ENCODE peak calls at places on chromosomes 13 and 19, in nine cellular contexts. R is LHCN-M2, M is fibroblast of the conjunctiva, V is kidney glomerular epithelial cell, K is NCI-H146, I is astrocyte, D is head of caudate nucleus, X is thyroid gland, B is fibroblast of gingiva. J is an unnamed sample.

GRCh38 chr19:38711726-38712153 is 32.5 kb downstream of the CAPN12 start:
- DNase-seq in R (peak; percentile 97), D (no peak), V (peak; percentile 38), K (no peak), M (peak; percentile 67), B (peak; percentile 89), X (peak; percentile 91), I (peak; percentile 91), J (peak; percentile 79)

GRCh38 chr13:50686547-50686946 is 156.9 kb downstream of the DLEU7 start:
- DNase-seq in R (no peak), X (no peak), D (no peak), V (no peak), B (no peak), I (no peak), K (no peak), M (no peak), J (no peak)

GRCh38 chr13:20565120-20565736 is 1.7 kb upstream of the IFT88 start:
- DNase-seq in V (no peak), B (no peak), K (no peak), D (no peak), R (no peak), X (no peak), M (no peak), I (no peak), J (no peak)

GRCh38 chr13:39600766-39601165 is 2.2 kb downstream of the LHFPL6 start:
- DNase-seq in X (no peak), R (peak; percentile 17), M (no peak), V (no peak), K (peak; percentile 47), B (no peak), D (peak; percentile 49), I (no peak), J (peak; percentile 40)

GRCh38 chr19:17328517-17329060 is 6.1 kb downstream of the ANO8 start:
- DNase-seq in K (peak; percentile 52), B (no peak), D (no peak), R (no peak), M (no peak), I (no peak), V (no peak), X (no peak), J (no peak)

GRCh38 chr19:34503546-34504272 is 22.2 kb downstream of the WTIP start:
- DNase-seq in R (no peak), I (no peak), X (no peak), D (no peak), B (no peak), M (no peak), K (no peak), V (no peak), J (no peak)

GRCh38 chr19:48819366-48819816 is 8.6 kb upstream of the BCAT2 start:
- DNase-seq in X (peak; percentile 96), V (peak; percentile 2), K (no peak), I (peak; percentile 57), R (peak; percentile 86), D (peak; percentile 59), M (peak; percentile 98), B (peak; percentile 99), J (peak; percentile 93)

GRCh38 chr19:45781282-45782161 is 768 bp downstream of the DMPK start:
- DNase-seq in V (no peak), R (peak; percentile 89), D (no peak), X (peak; percentile 48), B (no peak), K (peak; percentile 85), I (no peak), M (no peak), J (no peak)

GRCh38 chr13:37134411-37135041 is 29.1 kb upstream of the CSNK1A1L start:
- DNase-seq in V (peak; percentile 10), I (peak; percentile 96), M (peak; percentile 31), X (no peak), D (no peak), K (no peak), R (peak; percentile 89), B (peak; percentile 76), J (no peak)

GRCh38 chr13:24142886-24143285 is 17.6 kb upstream of the SPATA13 start:
- DNase-seq in K (peak; percentile 23), X (no peak), D (no peak), V (no peak), M (no peak), R (no peak), B (no peak), I (no peak), J (no peak)

GRCh38 chr13:105278797-105279425 is 1256.6 kb downstream of the EFNB2 start:
- DNase-seq in R (no peak), I (no peak), B (no peak), V (no peak), X (no peak), K (no peak), D (no peak), M (no peak), J (no peak)

GRCh38 chr19:28585796-28586195 is 627.2 kb downstream of the UQCRFS1 start:
- DNase-seq in D (no peak), K (no peak), V (no peak), M (no peak), B (no peak), R (no peak), X (no peak), I (no peak), J (no peak)

GRCh38 chr19:5829567-5830315 is 9.8 kb downstream of the FUT6 start:
- DNase-seq in M (no peak), K (no peak), R (no peak), X (no peak), D (no peak), B (no peak), I (no peak), V (no peak), J (no peak)

GRCh38 chr19:23804676-23805075 is 46.0 kb upstream of the ZNF681 start:
- DNase-seq in V (no peak), K (no peak), I (no peak), R (no peak), D (no peak), B (no peak), M (no peak), X (no peak), J (no peak)

GRCh38 chr13:31982124-31982523 is 49.5 kb upstream of the FRY start:
- DNase-seq in M (no peak), K (no peak), D (no peak), B (no peak), I (peak; percentile 27), V (no peak), X (no peak), R (peak; percentile 25), J (no peak)

J was measured in right cardiac atrium.